ENCODE peak calls at places on chromosomes 1 and 21, in five cellular contexts. One of them, this sample, is unnamed.

GRCh38 chr21:42437786-42438185 is 34.1 kb downstream of the UBASH3A start:
- DNase-seq in tibial nerve: no peak
- DNase-seq in EH: no peak
- DNase-seq in nephron progenitor cell: peak; percentile 65
- DNase-seq in NCI-H2029 treated with DMSO at 0.1 percent for 48 hours: no peak
- DNase-seq in this sample: no peak

GRCh38 chr1:211603191-211603701 is 24.3 kb upstream of the SLC30A1 start:
- DNase-seq in tibial nerve: no peak
- DNase-seq in NCI-H2029 treated with DMSO at 0.1 percent for 48 hours: no peak
- DNase-seq in nephron progenitor cell: no peak
- DNase-seq in EH: peak; percentile 68
- DNase-seq in this sample: no peak

GRCh38 chr1:19468397-19468956 is 16.9 kb downstream of the CAPZB start:
- DNase-seq in tibial nerve: no peak
- DNase-seq in nephron progenitor cell: no peak
- DNase-seq in NCI-H2029 treated with DMSO at 0.1 percent for 48 hours: no peak
- DNase-seq in EH: no peak
- DNase-seq in this sample: no peak

GRCh38 chr1:29368936-29369932 is 132.9 kb downstream of the PTPRU start:
- DNase-seq in nephron progenitor cell: no peak
- DNase-seq in tibial nerve: no peak
- DNase-seq in NCI-H2029 treated with DMSO at 0.1 percent for 48 hours: no peak
- DNase-seq in EH: no peak
- DNase-seq in this sample: no peak

GRCh38 chr1:203299180-203299579 is 6.1 kb upstream of the BTG2 start:
- DNase-seq in EH: no peak
- DNase-seq in tibial nerve: no peak
- DNase-seq in NCI-H2029 treated with DMSO at 0.1 percent for 48 hours: no peak
- DNase-seq in nephron progenitor cell: no peak
- DNase-seq in this sample: no peak

GRCh38 chr1:217969428-217969827 is 315.7 kb upstream of the RRP15 start:
- DNase-seq in NCI-H2029 treated with DMSO at 0.1 percent for 48 hours: no peak
- DNase-seq in EH: no peak
- DNase-seq in tibial nerve: no peak
- DNase-seq in nephron progenitor cell: no peak
- DNase-seq in this sample: no peak

GRCh38 chr1:238232036-238232744 is 341.5 kb upstream of the ZP4 start:
- DNase-seq in nephron progenitor cell: no peak
- DNase-seq in EH: no peak
- DNase-seq in tibial nerve: no peak
- DNase-seq in NCI-H2029 treated with DMSO at 0.1 percent for 48 hours: no peak
- DNase-seq in this sample: no peak

GRCh38 chr1:2466834-2467554 is 9.1 kb upstream of the PLCH2 start:
- DNase-seq in EH: no peak
- DNase-seq in tibial nerve: no peak
- DNase-seq in nephron progenitor cell: peak; percentile 71
- DNase-seq in NCI-H2029 treated with DMSO at 0.1 percent for 48 hours: no peak
- DNase-seq in this sample: no peak

GRCh38 chr1:67710417-67710816 is 25.4 kb downstream of the GADD45A start:
- DNase-seq in tibial nerve: no peak
- DNase-seq in EH: peak; percentile 77
- DNase-seq in NCI-H2029 treated with DMSO at 0.1 percent for 48 hours: no peak
- DNase-seq in nephron progenitor cell: no peak
- DNase-seq in this sample: peak; percentile 73

GRCh38 chr1:166511754-166512153 is 327.5 kb upstream of the POGK start:
- DNase-seq in NCI-H2029 treated with DMSO at 0.1 percent for 48 hours: no peak
- DNase-seq in nephron progenitor cell: no peak
- DNase-seq in tibial nerve: no peak
- DNase-seq in EH: no peak
- DNase-seq in this sample: no peak

GRCh38 chr1:11847667-11848445 is at the start of gene NPPA:
- DNase-seq in NCI-H2029 treated with DMSO at 0.1 percent for 48 hours: peak; percentile 62
- DNase-seq in nephron progenitor cell: no peak
- DNase-seq in tibial nerve: no peak
- DNase-seq in EH: peak; percentile 31
- DNase-seq in this sample: no peak

GRCh38 chr1:19682257-19682656 is 17.6 kb downstream of the HTR6 start:
- DNase-seq in tibial nerve: no peak
- DNase-seq in nephron progenitor cell: no peak
- DNase-seq in EH: peak; percentile 86
- DNase-seq in NCI-H2029 treated with DMSO at 0.1 percent for 48 hours: no peak
- DNase-seq in this sample: no peak

GRCh38 chr1:162868972-162869371 is 8.0 kb upstream of the CCDC190 start:
- DNase-seq in NCI-H2029 treated with DMSO at 0.1 percent for 48 hours: no peak
- DNase-seq in EH: no peak
- DNase-seq in tibial nerve: no peak
- DNase-seq in nephron progenitor cell: no peak
- DNase-seq in this sample: no peak

GRCh38 chr1:53702287-53702805 is 36.6 kb downstream of the GLIS1 start:
- DNase-seq in NCI-H2029 treated with DMSO at 0.1 percent for 48 hours: no peak
- DNase-seq in tibial nerve: no peak
- DNase-seq in EH: no peak
- DNase-seq in nephron progenitor cell: peak; percentile 42
- DNase-seq in this sample: no peak

GRCh38 chr1:32568929-32569328 is 29.7 kb downstream of the ZBTB8A start:
- DNase-seq in tibial nerve: no peak
- DNase-seq in EH: no peak
- DNase-seq in nephron progenitor cell: no peak
- DNase-seq in NCI-H2029 treated with DMSO at 0.1 percent for 48 hours: no peak
- DNase-seq in this sample: no peak

GRCh38 chr1:184910596-184910995 is 63.7 kb downstream of the NIBAN1 start:
- DNase-seq in nephron progenitor cell: no peak
- DNase-seq in tibial nerve: peak; percentile 69
- DNase-seq in EH: peak; percentile 54
- DNase-seq in NCI-H2029 treated with DMSO at 0.1 percent for 48 hours: no peak
- DNase-seq in this sample: peak; percentile 89

GRCh38 chr1:8024329-8024728 is 1.8 kb downstream of the ERRFI1 start:
- DNase-seq in nephron progenitor cell: no peak
- DNase-seq in tibial nerve: no peak
- DNase-seq in NCI-H2029 treated with DMSO at 0.1 percent for 48 hours: no peak
- DNase-seq in EH: no peak
- DNase-seq in this sample: no peak

GRCh38 chr1:25797939-25798338 is 2.1 kb upstream of the SELENON start:
- DNase-seq in EH: peak; percentile 38
- DNase-seq in NCI-H2029 treated with DMSO at 0.1 percent for 48 hours: no peak
- DNase-seq in nephron progenitor cell: peak; percentile 52
- DNase-seq in tibial nerve: no peak
- DNase-seq in this sample: no peak

GRCh38 chr1:216793303-216793702 is 70.1 kb upstream of the ESRRG start:
- DNase-seq in nephron progenitor cell: no peak
- DNase-seq in tibial nerve: no peak
- DNase-seq in EH: no peak
- DNase-seq in NCI-H2029 treated with DMSO at 0.1 percent for 48 hours: no peak
- DNase-seq in this sample: no peak

GRCh38 chr1:18646091-18646775 is 15.6 kb downstream of the PAX7 start:
- DNase-seq in nephron progenitor cell: no peak
- DNase-seq in NCI-H2029 treated with DMSO at 0.1 percent for 48 hours: no peak
- DNase-seq in EH: no peak
- DNase-seq in tibial nerve: no peak
- DNase-seq in this sample: no peak

GRCh38 chr1:197413564-197413963 is 145.5 kb downstream of the CRB1 start:
- DNase-seq in EH: no peak
- DNase-seq in tibial nerve: no peak
- DNase-seq in nephron progenitor cell: no peak
- DNase-seq in NCI-H2029 treated with DMSO at 0.1 percent for 48 hours: no peak
- DNase-seq in this sample: no peak

GRCh38 chr21:41530366-41530765 is 22.4 kb upstream of the TMPRSS2 start:
- DNase-seq in NCI-H2029 treated with DMSO at 0.1 percent for 48 hours: no peak
- DNase-seq in tibial nerve: no peak
- DNase-seq in EH: no peak
- DNase-seq in nephron progenitor cell: no peak
- DNase-seq in this sample: no peak

GRCh38 chr1:247332901-247333361 is 1.3 kb upstream of the ZNF496 start:
- DNase-seq in nephron progenitor cell: no peak
- DNase-seq in NCI-H2029 treated with DMSO at 0.1 percent for 48 hours: peak; percentile 53
- DNase-seq in tibial nerve: peak; percentile 22
- DNase-seq in EH: peak; percentile 49
- DNase-seq in this sample: peak; percentile 77

GRCh38 chr1:7727816-7728477 is 43.1 kb upstream of the VAMP3 start:
- DNase-seq in nephron progenitor cell: no peak
- DNase-seq in tibial nerve: no peak
- DNase-seq in EH: no peak
- DNase-seq in NCI-H2029 treated with DMSO at 0.1 percent for 48 hours: no peak
- DNase-seq in this sample: no peak

GRCh38 chr1:151998611-151999362 is 5.1 kb upstream of the S100A10 start:
- DNase-seq in tibial nerve: no peak
- DNase-seq in EH: no peak
- DNase-seq in nephron progenitor cell: no peak
- DNase-seq in NCI-H2029 treated with DMSO at 0.1 percent for 48 hours: no peak
- DNase-seq in this sample: no peak

GRCh38 chr1:223140551-223140950 is 2.5 kb downstream of the TLR5 start:
- DNase-seq in EH: no peak
- DNase-seq in NCI-H2029 treated with DMSO at 0.1 percent for 48 hours: no peak
- DNase-seq in nephron progenitor cell: no peak
- DNase-seq in tibial nerve: no peak
- DNase-seq in this sample: no peak

GRCh38 chr1:910881-911721 is 12.6 kb upstream of the SAMD11 start:
- DNase-seq in NCI-H2029 treated with DMSO at 0.1 percent for 48 hours: no peak
- DNase-seq in nephron progenitor cell: no peak
- DNase-seq in tibial nerve: peak; percentile 6
- DNase-seq in EH: peak; percentile 66
- DNase-seq in this sample: no peak

GRCh38 chr1:17066530-17067426 is 12.9 kb upstream of the SDHB start:
- DNase-seq in nephron progenitor cell: no peak
- DNase-seq in EH: no peak
- DNase-seq in tibial nerve: no peak
- DNase-seq in NCI-H2029 treated with DMSO at 0.1 percent for 48 hours: no peak
- DNase-seq in this sample: no peak

GRCh38 chr1:95118019-95118499 is 904 bp downstream of the TLCD4 start:
- DNase-seq in EH: no peak
- DNase-seq in nephron progenitor cell: no peak
- DNase-seq in tibial nerve: no peak
- DNase-seq in NCI-H2029 treated with DMSO at 0.1 percent for 48 hours: peak; percentile 11
- DNase-seq in this sample: no peak

GRCh38 chr1:78033797-78034172 is 12.0 kb upstream of the GIPC2 start:
- DNase-seq in EH: no peak
- DNase-seq in tibial nerve: no peak
- DNase-seq in nephron progenitor cell: no peak
- DNase-seq in NCI-H2029 treated with DMSO at 0.1 percent for 48 hours: no peak
- DNase-seq in this sample: no peak

GRCh38 chr1:58854576-58854975 is 70.7 kb upstream of the JUN start:
- DNase-seq in nephron progenitor cell: no peak
- DNase-seq in tibial nerve: no peak
- DNase-seq in NCI-H2029 treated with DMSO at 0.1 percent for 48 hours: peak; percentile 86
- DNase-seq in EH: peak; percentile 27
- DNase-seq in this sample: no peak

GRCh38 chr1:7248402-7248805 is 463.1 kb downstream of the CAMTA1 start:
- DNase-seq in tibial nerve: no peak
- DNase-seq in nephron progenitor cell: no peak
- DNase-seq in NCI-H2029 treated with DMSO at 0.1 percent for 48 hours: no peak
- DNase-seq in EH: no peak
- DNase-seq in this sample: no peak